ENCODE peak calls at places on chromosomes 5 and 9, in seven cellular contexts. G is adipocyte; T is NCI-H187 treated with DMSO at 0.1 percent for 48 hours; U is stimulated activated CD4-positive, alpha-beta T cell treated with anti-CD3 and anti-CD28 coated beads, Interleukin-4, amount 100 ng/mL, for 24 hours; M is activated effector memory CD4-positive, alpha-beta T cell treated with anti-CD3 and anti-CD28 coated beads, Interleukin-2, amount 50 U/mL, for 16 hours; I is breast epithelium; E is NCI-H2029. S is an unnamed sample.

GRCh38 chr9:119667163-119667562 is 297.9 kb upstream of the BRINP1 start:
- DNase-seq in G (no peak), T (no peak), U (no peak), M (no peak), I (no peak), E (no peak), S (no peak)

GRCh38 chr5:181059297-181060230 is 19.5 kb downstream of the BTNL9 start:
- DNase-seq in G (no peak), T (no peak), U (no peak), M (no peak), I (no peak), E (no peak), S (no peak)

GRCh38 chr5:33978307-33978706 is 6.2 kb downstream of the SLC45A2 start:
- DNase-seq in G (no peak), T (no peak), U (no peak), M (no peak), I (no peak), E (no peak), S (no peak)

GRCh38 chr9:93642961-93643360 is 66.6 kb downstream of the PHF2 start:
- DNase-seq in G (peak; percentile 55), T (no peak), U (no peak), M (no peak), I (no peak), E (no peak), S (no peak)

GRCh38 chr5:111618644-111619271 is 106.4 kb upstream of the STARD4 start:
- DNase-seq in G (no peak), T (no peak), U (no peak), M (no peak), I (no peak), E (no peak), S (no peak)

GRCh38 chr9:69204869-69205268 is 30.8 kb downstream of the TJP2 start:
- DNase-seq in G (peak; percentile 17), T (no peak), U (no peak), M (no peak), I (no peak), E (no peak), S (peak; percentile 34)

GRCh38 chr5:109907189-109907588 is 217.5 kb downstream of the MAN2A1 start:
- DNase-seq in G (no peak), T (no peak), U (no peak), M (no peak), I (no peak), E (no peak), S (no peak)

GRCh38 chr9:114301798-114302565 is 20.9 kb upstream of the ORM1 start:
- DNase-seq in G (no peak), T (no peak), U (no peak), M (peak; percentile 30), I (no peak), E (no peak), S (no peak)

GRCh38 chr5:13985736-13986418 is 41.4 kb upstream of the DNAH5 start:
- DNase-seq in G (peak; percentile 80), T (no peak), U (no peak), M (no peak), I (peak; percentile 24), E (no peak), S (no peak)

GRCh38 chr5:71748360-71748759 is 29.3 kb downstream of the CARTPT start:
- DNase-seq in G (no peak), T (no peak), U (no peak), M (no peak), I (peak; percentile 96), E (peak; percentile 24), S (peak; percentile 23)

GRCh38 chr9:115941561-115942315 is 211.9 kb upstream of the PAPPA start:
- DNase-seq in G (peak; percentile 61), T (no peak), U (no peak), M (no peak), I (no peak), E (no peak), S (no peak)

GRCh38 chr9:123642291-123643278 is 286.6 kb downstream of the CRB2 start:
- DNase-seq in G (peak; percentile 27), T (peak; percentile 72), U (no peak), M (no peak), I (no peak), E (peak; percentile 95), S (peak; percentile 21)

GRCh38 chr9:93976081-93976480 is 20.9 kb upstream of the BARX1 start:
- DNase-seq in G (no peak), T (no peak), U (no peak), M (no peak), I (no peak), E (no peak), S (no peak)

GRCh38 chr5:17151686-17152085 is 65.7 kb upstream of the BASP1 start:
- DNase-seq in G (no peak), T (no peak), U (no peak), M (no peak), I (no peak), E (no peak), S (no peak)

GRCh38 chr5:98320317-98320716 is 453.1 kb upstream of the RGMB start:
- DNase-seq in G (no peak), T (no peak), U (no peak), M (no peak), I (no peak), E (no peak), S (no peak)

GRCh38 chr5:174688441-174689354 is 35.7 kb upstream of the MSX2 start:
- DNase-seq in G (no peak), T (no peak), U (no peak), M (no peak), I (no peak), E (no peak), S (peak; percentile 63)

GRCh38 chr9:109297899-109298298 is 23.0 kb downstream of the EPB41L4B start:
- DNase-seq in G (peak; percentile 21), T (no peak), U (no peak), M (no peak), I (no peak), E (no peak), S (no peak)

GRCh38 chr5:147949711-147950573 is 43.6 kb upstream of the C5orf46 start:
- DNase-seq in G (peak; percentile 72), T (no peak), U (no peak), M (no peak), I (no peak), E (no peak), S (no peak)

GRCh38 chr5:109347252-109347888 is 62.4 kb downstream of the PJA2 start:
- DNase-seq in G (no peak), T (no peak), U (no peak), M (no peak), I (no peak), E (no peak), S (no peak)

GRCh38 chr5:34699155-34700077 is 43.3 kb downstream of the RAI14 start:
- DNase-seq in G (no peak), T (no peak), U (no peak), M (no peak), I (no peak), E (no peak), S (no peak)

GRCh38 chr5:103232393-103232999 is 26.1 kb upstream of the MACIR start:
- DNase-seq in G (peak; percentile 35), T (no peak), U (peak; percentile 27), M (no peak), I (no peak), E (peak; percentile 32), S (no peak)

GRCh38 chr5:127878174-127878750 is 175.1 kb downstream of the CCDC192 start:
- DNase-seq in G (peak; percentile 34), T (no peak), U (no peak), M (no peak), I (no peak), E (peak; percentile 36), S (no peak)

GRCh38 chr9:99389087-99390033 is 167.3 kb downstream of the SEC61B start:
- DNase-seq in G (no peak), T (no peak), U (no peak), M (no peak), I (peak; percentile 42), E (no peak), S (no peak)

GRCh38 chr9:128123451-128124080 is 4.0 kb downstream of the PTGES2 start:
- DNase-seq in G (no peak), T (no peak), U (no peak), M (no peak), I (no peak), E (no peak), S (no peak)

S was measured in lower leg skin.